ENCODE peak calls at places on chromosome 9, in ten cellular contexts. One of them, this sample, is unnamed.

GRCh38 chr9:129386812-129387177 is 208.7 kb upstream of the IER5L start:
- DNase-seq in astrocyte of the spinal cord: no peak
- DNase-seq in coronary artery: no peak
- DNase-seq in AG09309: no peak
- DNase-seq in fibroblast of pulmonary artery: no peak
- DNase-seq in GM12865: no peak
- DNase-seq in upper lobe of right lung: peak
- DNase-seq in fibroblast of lung: no peak
- DNase-seq in astrocyte: no peak
- DNase-seq in gastrocnemius medialis: no peak
- DNase-seq in this sample: no peak

GRCh38 chr9:36088020-36088419 is 48.5 kb upstream of the GLIPR2 start:
- DNase-seq in astrocyte of the spinal cord: no peak
- DNase-seq in coronary artery: no peak
- DNase-seq in AG09309: no peak
- DNase-seq in fibroblast of pulmonary artery: no peak
- DNase-seq in GM12865: no peak
- DNase-seq in upper lobe of right lung: no peak
- DNase-seq in fibroblast of lung: no peak
- DNase-seq in astrocyte: no peak
- DNase-seq in gastrocnemius medialis: no peak
- DNase-seq in this sample: no peak

GRCh38 chr9:96651626-96652025 is 3.5 kb downstream of the PRXL2C start:
- DNase-seq in astrocyte of the spinal cord: peak
- DNase-seq in coronary artery: no peak
- DNase-seq in AG09309: no peak
- DNase-seq in fibroblast of pulmonary artery: peak
- DNase-seq in GM12865: peak
- DNase-seq in upper lobe of right lung: no peak
- DNase-seq in fibroblast of lung: no peak
- DNase-seq in astrocyte: no peak
- DNase-seq in gastrocnemius medialis: no peak
- DNase-seq in this sample: peak

GRCh38 chr9:14030350-14030823 is 283.6 kb downstream of the NFIB start:
- DNase-seq in astrocyte of the spinal cord: peak
- DNase-seq in coronary artery: no peak
- DNase-seq in AG09309: no peak
- DNase-seq in fibroblast of pulmonary artery: peak
- DNase-seq in GM12865: no peak
- DNase-seq in upper lobe of right lung: no peak
- DNase-seq in fibroblast of lung: peak
- DNase-seq in astrocyte: peak
- DNase-seq in gastrocnemius medialis: peak
- DNase-seq in this sample: no peak

GRCh38 chr9:77543131-77543822 is 104.8 kb downstream of the GNA14 start:
- DNase-seq in astrocyte of the spinal cord: no peak
- DNase-seq in coronary artery: no peak
- DNase-seq in AG09309: no peak
- DNase-seq in fibroblast of pulmonary artery: no peak
- DNase-seq in GM12865: no peak
- DNase-seq in upper lobe of right lung: no peak
- DNase-seq in fibroblast of lung: no peak
- DNase-seq in astrocyte: no peak
- DNase-seq in gastrocnemius medialis: no peak
- DNase-seq in this sample: no peak

GRCh38 chr9:129406278-129407225 is 214.3 kb downstream of the C9orf50 start:
- DNase-seq in astrocyte of the spinal cord: no peak
- DNase-seq in coronary artery: no peak
- DNase-seq in AG09309: no peak
- DNase-seq in fibroblast of pulmonary artery: no peak
- DNase-seq in GM12865: no peak
- DNase-seq in upper lobe of right lung: no peak
- DNase-seq in fibroblast of lung: peak
- DNase-seq in astrocyte: no peak
- DNase-seq in gastrocnemius medialis: no peak
- DNase-seq in this sample: no peak

GRCh38 chr9:89602978-89603628 is 1.7 kb upstream of the GADD45G start:
- DNase-seq in astrocyte of the spinal cord: peak
- DNase-seq in coronary artery: peak
- DNase-seq in AG09309: peak
- DNase-seq in fibroblast of pulmonary artery: peak
- DNase-seq in GM12865: peak
- DNase-seq in upper lobe of right lung: peak
- DNase-seq in fibroblast of lung: peak
- DNase-seq in astrocyte: peak
- DNase-seq in gastrocnemius medialis: peak
- DNase-seq in this sample: peak

GRCh38 chr9:109945571-109945970 is 165.6 kb downstream of the PALM2AKAP2 start:
- DNase-seq in astrocyte of the spinal cord: no peak
- DNase-seq in coronary artery: no peak
- DNase-seq in AG09309: no peak
- DNase-seq in fibroblast of pulmonary artery: no peak
- DNase-seq in GM12865: no peak
- DNase-seq in upper lobe of right lung: no peak
- DNase-seq in fibroblast of lung: no peak
- DNase-seq in astrocyte: no peak
- DNase-seq in gastrocnemius medialis: no peak
- DNase-seq in this sample: no peak

GRCh38 chr9:134986957-134987356 is 69.2 kb upstream of the FCN1 start:
- DNase-seq in astrocyte of the spinal cord: no peak
- DNase-seq in coronary artery: no peak
- DNase-seq in AG09309: no peak
- DNase-seq in fibroblast of pulmonary artery: no peak
- DNase-seq in GM12865: no peak
- DNase-seq in upper lobe of right lung: no peak
- DNase-seq in fibroblast of lung: no peak
- DNase-seq in astrocyte: no peak
- DNase-seq in gastrocnemius medialis: no peak
- DNase-seq in this sample: no peak

GRCh38 chr9:116278326-116278725 is 124.7 kb downstream of the PAPPA start:
- DNase-seq in astrocyte of the spinal cord: peak
- DNase-seq in coronary artery: no peak
- DNase-seq in AG09309: no peak
- DNase-seq in fibroblast of pulmonary artery: peak
- DNase-seq in GM12865: no peak
- DNase-seq in upper lobe of right lung: no peak
- DNase-seq in fibroblast of lung: peak
- DNase-seq in astrocyte: no peak
- DNase-seq in gastrocnemius medialis: no peak
- DNase-seq in this sample: no peak

GRCh38 chr9:72193478-72193881 is 44.2 kb downstream of the GDA start:
- DNase-seq in astrocyte of the spinal cord: no peak
- DNase-seq in coronary artery: no peak
- DNase-seq in AG09309: no peak
- DNase-seq in fibroblast of pulmonary artery: no peak
- DNase-seq in GM12865: peak
- DNase-seq in upper lobe of right lung: no peak
- DNase-seq in fibroblast of lung: no peak
- DNase-seq in astrocyte: no peak
- DNase-seq in gastrocnemius medialis: no peak
- DNase-seq in this sample: no peak

GRCh38 chr9:112086627-112087026 is 88.5 kb downstream of the SUSD1 start:
- DNase-seq in astrocyte of the spinal cord: peak
- DNase-seq in coronary artery: no peak
- DNase-seq in AG09309: no peak
- DNase-seq in fibroblast of pulmonary artery: peak
- DNase-seq in GM12865: peak
- DNase-seq in upper lobe of right lung: no peak
- DNase-seq in fibroblast of lung: peak
- DNase-seq in astrocyte: no peak
- DNase-seq in gastrocnemius medialis: no peak
- DNase-seq in this sample: no peak

GRCh38 chr9:70789086-70789485 is 332.3 kb downstream of the TRPM3 start:
- DNase-seq in astrocyte of the spinal cord: no peak
- DNase-seq in coronary artery: no peak
- DNase-seq in AG09309: no peak
- DNase-seq in fibroblast of pulmonary artery: peak
- DNase-seq in GM12865: no peak
- DNase-seq in upper lobe of right lung: no peak
- DNase-seq in fibroblast of lung: peak
- DNase-seq in astrocyte: no peak
- DNase-seq in gastrocnemius medialis: no peak
- DNase-seq in this sample: no peak

GRCh38 chr9:114743446-114743845 is 61.5 kb upstream of the TEX48 start:
- DNase-seq in astrocyte of the spinal cord: no peak
- DNase-seq in coronary artery: no peak
- DNase-seq in AG09309: no peak
- DNase-seq in fibroblast of pulmonary artery: no peak
- DNase-seq in GM12865: no peak
- DNase-seq in upper lobe of right lung: no peak
- DNase-seq in fibroblast of lung: no peak
- DNase-seq in astrocyte: no peak
- DNase-seq in gastrocnemius medialis: no peak
- DNase-seq in this sample: no peak

GRCh38 chr9:96782241-96782640 is 4.4 kb upstream of the ZNF510 start:
- DNase-seq in astrocyte of the spinal cord: no peak
- DNase-seq in coronary artery: no peak
- DNase-seq in AG09309: no peak
- DNase-seq in fibroblast of pulmonary artery: no peak
- DNase-seq in GM12865: peak
- DNase-seq in upper lobe of right lung: no peak
- DNase-seq in fibroblast of lung: no peak
- DNase-seq in astrocyte: no peak
- DNase-seq in gastrocnemius medialis: no peak
- DNase-seq in this sample: peak

GRCh38 chr9:69535296-69535832 is 136.8 kb downstream of the APBA1 start:
- DNase-seq in astrocyte of the spinal cord: no peak
- DNase-seq in coronary artery: no peak
- DNase-seq in AG09309: no peak
- DNase-seq in fibroblast of pulmonary artery: no peak
- DNase-seq in GM12865: no peak
- DNase-seq in upper lobe of right lung: no peak
- DNase-seq in fibroblast of lung: peak
- DNase-seq in astrocyte: no peak
- DNase-seq in gastrocnemius medialis: no peak
- DNase-seq in this sample: no peak

GRCh38 chr9:112274600-112274999 is 58.8 kb downstream of the PTBP3 start:
- DNase-seq in astrocyte of the spinal cord: no peak
- DNase-seq in coronary artery: no peak
- DNase-seq in AG09309: no peak
- DNase-seq in fibroblast of pulmonary artery: no peak
- DNase-seq in GM12865: peak
- DNase-seq in upper lobe of right lung: no peak
- DNase-seq in fibroblast of lung: no peak
- DNase-seq in astrocyte: no peak
- DNase-seq in gastrocnemius medialis: no peak
- DNase-seq in this sample: peak

GRCh38 chr9:1332161-1332560 is 282.0 kb downstream of the DMRT2 start:
- DNase-seq in astrocyte of the spinal cord: no peak
- DNase-seq in coronary artery: no peak
- DNase-seq in AG09309: no peak
- DNase-seq in fibroblast of pulmonary artery: peak
- DNase-seq in GM12865: no peak
- DNase-seq in upper lobe of right lung: no peak
- DNase-seq in fibroblast of lung: no peak
- DNase-seq in astrocyte: no peak
- DNase-seq in gastrocnemius medialis: no peak
- DNase-seq in this sample: no peak

DNA sequence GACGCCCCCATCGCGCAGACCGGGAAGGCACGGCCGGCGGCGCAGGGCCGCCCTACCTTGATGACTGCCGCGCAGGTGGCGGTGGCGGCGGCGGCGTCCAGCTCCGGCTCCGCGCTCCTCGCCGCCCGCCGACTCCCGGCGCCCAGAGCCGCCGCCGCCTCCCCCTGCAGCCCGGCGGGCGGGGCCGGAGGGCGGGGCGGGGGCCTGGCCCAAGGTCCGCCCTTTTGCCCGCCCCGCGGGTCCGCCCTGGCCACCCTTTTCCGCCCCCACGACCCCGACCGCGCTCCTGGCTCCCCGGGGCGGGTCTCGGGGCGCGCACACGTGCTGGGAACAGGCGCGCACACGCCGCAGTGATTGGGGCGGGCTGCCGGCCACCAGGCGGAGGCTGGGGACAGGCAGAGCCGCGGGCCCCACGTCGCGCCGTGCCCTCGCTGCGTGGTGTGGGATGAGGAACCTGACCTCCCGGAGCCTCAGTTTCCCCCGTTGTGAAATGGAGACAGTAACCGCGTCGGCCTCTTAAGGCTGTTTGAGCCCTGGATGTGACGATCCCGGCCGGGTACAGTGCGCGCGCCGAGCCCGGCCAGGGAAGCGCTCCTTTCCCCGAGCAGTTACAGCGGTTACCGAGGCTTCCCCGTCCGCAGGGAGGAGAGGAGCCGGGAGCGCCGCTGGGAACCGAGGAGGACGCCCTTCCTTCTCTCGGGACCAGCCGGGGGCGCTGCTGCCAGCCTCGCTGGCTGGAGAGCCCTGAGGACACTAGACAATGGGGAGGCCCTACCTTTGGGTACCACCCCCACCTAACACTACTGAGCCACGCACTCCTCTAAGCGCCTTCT is at the start of gene CORO2A:
- DNase-seq in astrocyte of the spinal cord: peak
- DNase-seq in coronary artery: no peak
- DNase-seq in AG09309: no peak
- DNase-seq in fibroblast of pulmonary artery: peak
- DNase-seq in GM12865: peak
- DNase-seq in upper lobe of right lung: peak
- DNase-seq in fibroblast of lung: peak
- DNase-seq in astrocyte: peak
- DNase-seq in gastrocnemius medialis: no peak
- DNase-seq in this sample: peak
- TF ChIP-seq CTCF in astrocyte of the spinal cord: peak
- TF ChIP-seq CTCF in coronary artery: no peak
- TF ChIP-seq CTCF in AG09309: peak
- TF ChIP-seq CTCF in fibroblast of pulmonary artery: peak
- TF ChIP-seq CTCF in GM12865: peak
- TF ChIP-seq CTCF in upper lobe of right lung: peak
- TF ChIP-seq CTCF in fibroblast of lung: peak
- TF ChIP-seq CTCF in astrocyte: peak
- TF ChIP-seq CTCF in gastrocnemius medialis: peak
- TF ChIP-seq CTCF in this sample: peak

GRCh38 chr9:93052791-93053540 is 5.5 kb upstream of the SUSD3 start:
- DNase-seq in astrocyte of the spinal cord: no peak
- DNase-seq in coronary artery: no peak
- DNase-seq in AG09309: no peak
- DNase-seq in fibroblast of pulmonary artery: no peak
- DNase-seq in GM12865: no peak
- DNase-seq in upper lobe of right lung: no peak
- DNase-seq in fibroblast of lung: no peak
- DNase-seq in astrocyte: no peak
- DNase-seq in gastrocnemius medialis: no peak
- DNase-seq in this sample: no peak
- TF ChIP-seq CTCF in astrocyte of the spinal cord: no peak
- TF ChIP-seq CTCF in coronary artery: no peak
- TF ChIP-seq CTCF in AG09309: no peak
- TF ChIP-seq CTCF in fibroblast of pulmonary artery: no peak
- TF ChIP-seq CTCF in GM12865: no peak
- TF ChIP-seq CTCF in upper lobe of right lung: no peak
- TF ChIP-seq CTCF in fibroblast of lung: no peak
- TF ChIP-seq CTCF in astrocyte: no peak
- TF ChIP-seq CTCF in gastrocnemius medialis: no peak
- TF ChIP-seq CTCF in this sample: no peak

GRCh38 chr9:37508135-37508833 is 22.5 kb downstream of the POLR1E start:
- DNase-seq in astrocyte of the spinal cord: no peak
- DNase-seq in coronary artery: no peak
- DNase-seq in AG09309: no peak
- DNase-seq in fibroblast of pulmonary artery: no peak
- DNase-seq in GM12865: no peak
- DNase-seq in upper lobe of right lung: peak
- DNase-seq in fibroblast of lung: no peak
- DNase-seq in astrocyte: no peak
- DNase-seq in gastrocnemius medialis: no peak
- DNase-seq in this sample: no peak
- TF ChIP-seq CTCF in astrocyte of the spinal cord: no peak
- TF ChIP-seq CTCF in coronary artery: no peak
- TF ChIP-seq CTCF in AG09309: no peak
- TF ChIP-seq CTCF in fibroblast of pulmonary artery: no peak
- TF ChIP-seq CTCF in GM12865: no peak
- TF ChIP-seq CTCF in upper lobe of right lung: no peak
- TF ChIP-seq CTCF in fibroblast of lung: no peak
- TF ChIP-seq CTCF in astrocyte: no peak
- TF ChIP-seq CTCF in gastrocnemius medialis: no peak
- TF ChIP-seq CTCF in this sample: no peak

GRCh38 chr9:122827759-122828090 is 663 bp downstream of the PDCL start:
- DNase-seq in astrocyte of the spinal cord: no peak
- DNase-seq in coronary artery: no peak
- DNase-seq in AG09309: no peak
- DNase-seq in fibroblast of pulmonary artery: peak
- DNase-seq in GM12865: no peak
- DNase-seq in upper lobe of right lung: no peak
- DNase-seq in fibroblast of lung: peak
- DNase-seq in astrocyte: peak
- DNase-seq in gastrocnemius medialis: no peak
- DNase-seq in this sample: no peak
- TF ChIP-seq CTCF in astrocyte of the spinal cord: peak
- TF ChIP-seq CTCF in coronary artery: no peak
- TF ChIP-seq CTCF in AG09309: no peak
- TF ChIP-seq CTCF in fibroblast of pulmonary artery: no peak
- TF ChIP-seq CTCF in GM12865: no peak
- TF ChIP-seq CTCF in upper lobe of right lung: no peak
- TF ChIP-seq CTCF in fibroblast of lung: no peak
- TF ChIP-seq CTCF in astrocyte: no peak
- TF ChIP-seq CTCF in gastrocnemius medialis: no peak
- TF ChIP-seq CTCF in this sample: no peak